ENCODE peak calls at places on chromosomes 4 and X, in eight cellular contexts. L is upper lobe of left lung, B is HepG2, S is gastrocnemius medialis, H is heart left ventricle, P is A549, U is IMR-90, V is HCT116. J is an unnamed sample.

GRCh38 chrX:43899878-43900815 is 17.9 kb upstream of the MAOB start:
- ATAC-seq in S (peak; percentile 92), L (no peak), B (no peak), V (no peak), U (no peak), P (no peak), H (no peak), J (no peak)

GRCh38 chr4:156948133-156948532 is 23.5 kb downstream of the PDGFC start:
- ATAC-seq in B (no peak), H (no peak), P (no peak), V (no peak), U (no peak), S (no peak), L (no peak), J (no peak)

GRCh38 chr4:52202931-52203330 is 151.8 kb downstream of the SPATA18 start:
- ATAC-seq in S (no peak), V (no peak), H (no peak), P (no peak), B (no peak), L (no peak), U (no peak), J (no peak)

GRCh38 chr4:171954650-171955049 is 141.4 kb downstream of the GALNTL6 start:
- ATAC-seq in B (no peak), V (peak; percentile 47), S (no peak), P (no peak), L (no peak), H (no peak), U (no peak), J (no peak)

GRCh38 chr4:6925357-6925836 is 15.8 kb downstream of the TBC1D14 start:
- ATAC-seq in L (peak; percentile 56), S (peak; percentile 15), U (no peak), B (no peak), H (peak; percentile 12), V (no peak), P (no peak), J (peak; percentile 74)

GRCh38 chr4:26355392-26356052 is 34.7 kb downstream of the RBPJ start:
- ATAC-seq in B (no peak), V (no peak), P (no peak), H (no peak), S (no peak), L (no peak), U (no peak), J (no peak)

GRCh38 chr4:54093609-54094240 is 6.2 kb upstream of the GSX2 start:
- ATAC-seq in V (no peak), H (no peak), S (no peak), B (no peak), P (no peak), L (no peak), U (no peak), J (no peak)

GRCh38 chr4:72430050-72430449 is 139.0 kb downstream of the ADAMTS3 start:
- ATAC-seq in V (no peak), P (no peak), S (no peak), H (no peak), L (no peak), B (no peak), U (no peak), J (no peak)

GRCh38 chr4:111028829-111029228 is 406.0 kb upstream of the PITX2 start:
- ATAC-seq in V (no peak), S (no peak), H (no peak), P (no peak), L (no peak), U (no peak), B (no peak), J (no peak)

GRCh38 chr4:7705062-7705461 is 234.6 kb downstream of the AFAP1 start:
- ATAC-seq in H (peak; percentile 64), B (peak; percentile 35), U (no peak), S (no peak), V (peak; percentile 31), L (peak; percentile 41), P (no peak), J (peak; percentile 27)

GRCh38 chrX:16853537-16853936 is 16.6 kb downstream of the RBBP7 start:
- ATAC-seq in B (no peak), P (no peak), V (no peak), H (no peak), L (no peak), U (no peak), S (no peak), J (no peak)

GRCh38 chr4:68082758-68083157 is 46.9 kb downstream of the TMPRSS11F start:
- ATAC-seq in B (no peak), P (no peak), L (no peak), S (no peak), U (no peak), H (no peak), V (no peak), J (no peak)

GRCh38 chr4:78691333-78691732 is 84.8 kb upstream of the BMP2K start:
- ATAC-seq in H (peak; percentile 46), V (no peak), U (peak; percentile 55), P (no peak), S (no peak), B (no peak), L (peak; percentile 50), J (no peak)

GRCh38 chr4:148211533-148211932 is 230.7 kb downstream of the NR3C2 start:
- ATAC-seq in B (no peak), V (no peak), L (no peak), S (no peak), P (no peak), H (no peak), U (no peak), J (no peak)

GRCh38 chrX:23883737-23884354 is 23.9 kb downstream of the APOO start:
- ATAC-seq in B (peak; percentile 60), P (peak; percentile 93), U (peak; percentile 92), V (peak; percentile 82), H (no peak), L (peak; percentile 72), S (no peak), J (no peak)

GRCh38 chr4:38412137-38412536 is 251.9 kb upstream of the KLF3 start:
- ATAC-seq in B (no peak), V (no peak), S (no peak), H (no peak), L (no peak), U (no peak), P (no peak), J (no peak)

GRCh38 chrX:447052-447451 is 60.3 kb upstream of the PPP2R3B start:
- ATAC-seq in S (no peak), H (no peak), P (no peak), V (no peak), B (no peak), U (no peak), L (no peak), J (no peak)

GRCh38 chrX:124362072-124362471 is 15.7 kb downstream of the SH2D1A start:
- ATAC-seq in V (no peak), U (no peak), B (no peak), S (no peak), H (no peak), P (no peak), L (no peak), J (no peak)

GRCh38 chr4:26175016-26175786 is 145.6 kb upstream of the RBPJ start:
- ATAC-seq in P (no peak), H (peak; percentile 22), L (no peak), V (no peak), S (no peak), B (no peak), U (no peak), J (no peak)

GRCh38 chr4:153901220-153901619 is 112.3 kb upstream of the SFRP2 start:
- ATAC-seq in V (no peak), U (no peak), H (no peak), L (no peak), B (no peak), P (no peak), S (no peak), J (no peak)

GRCh38 chr4:104472766-104473165 is 21.9 kb downstream of the CXXC4 start:
- ATAC-seq in L (no peak), H (no peak), U (no peak), S (no peak), P (no peak), B (no peak), V (no peak), J (no peak)

GRCh38 chr4:74675673-74676279 is 118.5 kb downstream of the BTC start:
- ATAC-seq in V (peak; percentile 90), S (no peak), U (peak; percentile 93), L (peak; percentile 76), B (peak; percentile 91), P (peak; percentile 78), H (no peak), J (peak; percentile 66)

GRCh38 chrX:111874241-111874640 is 1.7 kb upstream of the TRPC5OS start:
- ATAC-seq in U (no peak), S (no peak), L (no peak), P (no peak), H (no peak), B (no peak), V (no peak), J (no peak)

GRCh38 chr4:8871417-8872401 is at the start of gene HMX1:
- ATAC-seq in S (no peak), B (no peak), V (peak; percentile 40), U (peak; percentile 31), H (peak; percentile 55), P (peak; percentile 66), L (peak; percentile 82), J (peak; percentile 32)

GRCh38 chr4:10587296-10587695 is 97.3 kb downstream of the CLNK start:
- ATAC-seq in V (no peak), U (no peak), L (no peak), B (no peak), H (no peak), S (no peak), P (no peak), J (no peak)

GRCh38 chrX:106802388-106803275 is at the start of gene TBC1D8B:
- ATAC-seq in B (peak; percentile 98), P (peak; percentile 99), H (peak; percentile 100), U (peak; percentile 98), S (peak; percentile 100), L (peak; percentile 99), V (peak; percentile 97), J (peak; percentile 97)
- TF ChIP-seq POLR2A in B (no peak), P (peak; percentile 44), H (peak; percentile 25), U (peak; percentile 63), S (peak; percentile 18), L (no peak), V (no peak), J (no peak)

DNA sequence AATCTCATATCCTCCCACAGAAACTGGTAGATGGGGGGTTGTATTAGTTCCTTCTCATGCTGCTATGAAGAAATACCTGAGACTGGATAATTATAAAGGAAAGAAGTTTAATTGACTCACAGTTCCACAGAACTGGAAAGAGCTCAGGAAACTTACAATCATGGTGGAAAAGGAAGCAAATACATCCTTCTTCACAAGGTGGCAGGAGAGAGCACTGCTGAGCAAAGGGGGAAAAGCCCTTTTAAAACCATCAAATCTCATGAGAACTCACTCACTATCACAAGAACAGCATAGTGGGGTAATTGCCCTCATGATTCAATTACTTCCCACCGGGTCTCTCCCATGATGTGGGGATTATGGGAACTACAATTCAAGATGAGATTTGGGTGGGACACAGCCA is 250.5 kb upstream of the GPRIN3 start:
- ATAC-seq in U (no peak), V (peak; percentile 63), P (no peak), S (no peak), L (no peak), B (no peak), H (no peak), J (no peak)
- TF ChIP-seq CTCF in U (peak; percentile 28), V (no peak), P (no peak), S (no peak), L (no peak), B (peak; percentile 30), H (no peak), J (no peak)

GRCh38 chrX:155022587-155022986 is at the start of gene F8:
- ATAC-seq in V (no peak), U (no peak), B (no peak), P (no peak), S (no peak), L (no peak), H (no peak), J (no peak)
- H3K27ac ChIP-seq in V (no peak within 1 kb of the TSS), U (no peak within 1 kb of the TSS), B (no peak within 1 kb of the TSS), P (no peak within 1 kb of the TSS), S (peak within 1 kb of the TSS; percentile 50), L (no peak within 1 kb of the TSS), H (no peak within 1 kb of the TSS), J (no peak within 1 kb of the TSS)

GRCh38 chr4:80007745-80008149 is 65.3 kb downstream of the ANTXR2 start:
- ATAC-seq in B (no peak), L (no peak), S (no peak), P (no peak), U (no peak), V (no peak), H (no peak), J (no peak)
- TF ChIP-seq POLR2A in B (no peak), L (no peak), S (no peak), P (no peak), U (no peak), V (no peak), H (no peak), J (no peak)

J was measured in gastroesophageal sphincter.